ENCODE peak calls at places on chromosome 9, in nine cellular contexts. U, F, Q, E, N, V, G, Z and C are unnamed samples.

GRCh38 chr9:97938081-97938644 is at the start of gene HEMGN:
- DNase-seq in F (no peak), Z (no peak), Q (no peak), E (no peak), G (no peak), U (no peak), V (no peak), N (no peak), C (no peak)

GRCh38 chr9:98775831-98776441 is 20.4 kb downstream of the ANKS6 start:
- DNase-seq in U (no peak), Z (peak), Q (peak), V (peak), E (peak), F (no peak), N (peak), G (peak), C (peak)

GRCh38 chr9:79682076-79682736 is 110.4 kb downstream of the TLE4 start:
- DNase-seq in U (no peak), E (peak), V (no peak), G (peak), Q (no peak), Z (no peak), F (no peak), N (no peak), C (no peak)

GRCh38 chr9:19232117-19232829 is 1.8 kb downstream of the DENND4C start:
- DNase-seq in G (peak), U (no peak), E (no peak), V (no peak), Z (no peak), F (no peak), Q (no peak), N (no peak), C (no peak)

GRCh38 chr9:131500377-131500776 is 2.3 kb upstream of the POMT1 start:
- DNase-seq in V (no peak), Q (no peak), E (no peak), Z (no peak), F (no peak), N (no peak), U (no peak), G (no peak), C (no peak)

GRCh38 chr9:112439171-112439570 is 47.5 kb upstream of the KIAA1958 start:
- DNase-seq in N (no peak), E (no peak), Z (no peak), Q (no peak), G (no peak), V (no peak), U (no peak), F (no peak), C (no peak)

GRCh38 chr9:136021891-136022681 is 60.9 kb upstream of the UBAC1 start:
- DNase-seq in N (no peak), F (no peak), U (no peak), Q (peak), G (no peak), Z (no peak), E (no peak), V (no peak), C (no peak)

GRCh38 chr9:18881740-18882139 is 151.3 kb downstream of the SAXO1 start:
- DNase-seq in F (no peak), Q (no peak), E (no peak), N (no peak), G (no peak), V (no peak), Z (no peak), U (no peak), C (no peak)

GRCh38 chr9:90641868-90642558 is 611 bp downstream of the DIRAS2 start:
- DNase-seq in E (no peak), Q (no peak), F (no peak), Z (no peak), G (no peak), N (no peak), U (no peak), V (no peak), C (no peak)

GRCh38 chr9:9747787-9748186 is 865.0 kb downstream of the PTPRD start:
- DNase-seq in N (no peak), Z (no peak), E (no peak), V (no peak), U (no peak), Q (no peak), F (no peak), G (peak), C (no peak)

GRCh38 chr9:122835313-122835731 is 6.9 kb upstream of the PDCL start:
- DNase-seq in E (peak), V (no peak), N (no peak), Z (peak), F (no peak), U (no peak), G (no peak), Q (peak), C (peak)

GRCh38 chr9:70256123-70256551 is 2.6 kb upstream of the SMC5 start:
- DNase-seq in Z (no peak), G (peak), V (no peak), E (no peak), N (no peak), U (no peak), Q (no peak), F (no peak), C (no peak)

GRCh38 chr9:35406183-35406959 is 83.5 kb upstream of the RUSC2 start:
- DNase-seq in V (no peak), Z (no peak), E (peak), U (no peak), Q (peak), G (no peak), F (peak), N (no peak), C (peak)

GRCh38 chr9:11374961-11375360 is 762.2 kb upstream of the PTPRD start:
- DNase-seq in U (no peak), V (no peak), N (no peak), G (no peak), Q (no peak), E (no peak), F (no peak), Z (no peak), C (no peak)

GRCh38 chr9:90801507-90802289 is at the start of gene SYK:
- DNase-seq in E (peak), Z (peak), V (no peak), F (peak), N (no peak), Q (peak), U (no peak), G (no peak), C (peak)

GRCh38 chr9:109972026-109973005 is 192.3 kb downstream of the PALM2AKAP2 start:
- DNase-seq in V (no peak), Z (no peak), F (no peak), G (no peak), U (no peak), N (no peak), E (no peak), Q (no peak), C (no peak)

GRCh38 chr9:13557724-13558123 is 278.2 kb upstream of the MPDZ start:
- DNase-seq in N (no peak), Q (no peak), U (no peak), G (no peak), Z (no peak), E (no peak), F (no peak), V (no peak), C (no peak)

GRCh38 chr9:33813712-33814641 is 3.0 kb upstream of the UBE2R2 start:
- DNase-seq in Z (peak), Q (no peak), U (no peak), V (no peak), F (no peak), N (no peak), E (no peak), G (peak), C (no peak)

GRCh38 chr9:113844466-113844865 is 31.6 kb upstream of the ZNF618 start:
- DNase-seq in V (no peak), N (no peak), E (no peak), Z (no peak), U (no peak), Q (no peak), G (no peak), F (no peak), C (no peak)

GRCh38 chr9:111957856-111958631 is 61.4 kb downstream of the UGCG start:
- DNase-seq in U (no peak), G (peak), V (peak), Q (no peak), E (no peak), N (no peak), F (no peak), Z (no peak), C (no peak)

GRCh38 chr9:93648836-93649235 is 72.5 kb downstream of the PHF2 start:
- DNase-seq in U (no peak), N (no peak), G (no peak), Q (no peak), Z (no peak), V (no peak), F (peak), E (peak), C (peak)

GRCh38 chr9:77841739-77842386 is 189.7 kb downstream of the GNAQ start:
- DNase-seq in V (no peak), E (no peak), Q (no peak), N (no peak), Z (no peak), U (no peak), G (no peak), F (no peak), C (no peak)

GRCh38 chr9:101578378-101578777 is 16.4 kb downstream of the PPP3R2 start:
- DNase-seq in U (no peak), Q (no peak), Z (no peak), V (no peak), E (no peak), F (no peak), N (no peak), G (no peak), C (no peak)

GRCh38 chr9:109098221-109098959 is 21.4 kb downstream of the TMEM245 start:
- DNase-seq in G (peak), Z (peak), N (no peak), U (no peak), V (no peak), E (peak), F (no peak), Q (no peak), C (no peak)

GRCh38 chr9:3398232-3398648 is 127.6 kb downstream of the RFX3 start:
- DNase-seq in E (no peak), N (no peak), U (no peak), Z (no peak), V (no peak), F (no peak), G (no peak), Q (no peak), C (no peak)

GRCh38 chr9:20044686-20045085 is 255.8 kb upstream of the SLC24A2 start:
- DNase-seq in V (no peak), N (no peak), Q (no peak), U (no peak), F (no peak), E (no peak), G (no peak), Z (no peak), C (no peak)

GRCh38 chr9:110129460-110129859 is 78.5 kb downstream of the C9orf152 start:
- DNase-seq in N (no peak), F (no peak), Z (no peak), Q (no peak), G (no peak), U (no peak), V (no peak), E (no peak), C (no peak)

GRCh38 chr9:108057421-108058136 is 568.0 kb upstream of the KLF4 start:
- DNase-seq in E (no peak), Q (no peak), U (no peak), Z (no peak), F (no peak), N (no peak), V (peak), G (peak), C (no peak)

GRCh38 chr9:134403682-134404301 is 77.5 kb downstream of the RXRA start:
- DNase-seq in Q (no peak), U (no peak), N (no peak), G (peak), F (peak), V (peak), E (no peak), Z (no peak), C (no peak)

GRCh38 chr9:2964485-2964884 is 120.6 kb upstream of the PUM3 start:
- DNase-seq in G (no peak), V (no peak), Q (no peak), N (no peak), F (no peak), E (no peak), Z (no peak), U (no peak), C (no peak)

GRCh38 chr9:93190656-93191353 is 6.9 kb downstream of the WNK2 start:
- DNase-seq in F (no peak), V (no peak), E (no peak), N (no peak), G (no peak), U (no peak), Z (no peak), Q (no peak), C (no peak)

GRCh38 chr9:16316406-16316805 is 554.1 kb downstream of the BNC2 start:
- DNase-seq in Z (no peak), G (no peak), Q (peak), E (no peak), U (no peak), V (no peak), N (no peak), F (no peak), C (no peak)

GRCh38 chr9:7320139-7320538 is 479.4 kb downstream of the DMAC1 start:
- DNase-seq in F (no peak), Q (no peak), N (no peak), G (peak), V (peak), Z (peak), E (no peak), U (no peak), C (no peak)

GRCh38 chr9:21656776-21657637 is 145.4 kb upstream of the MTAP start:
- DNase-seq in F (no peak), Q (no peak), V (no peak), Z (no peak), G (peak), N (no peak), U (no peak), E (no peak), C (no peak)

GRCh38 chr9:7169717-7170348 is 412.1 kb downstream of the KDM4C start:
- DNase-seq in N (no peak), F (no peak), G (peak), Q (no peak), E (no peak), V (no peak), U (no peak), Z (no peak), C (no peak)

GRCh38 chr9:68577778-68578591 is 37.3 kb upstream of the TMEM252 start:
- DNase-seq in Z (no peak), Q (no peak), N (no peak), E (no peak), F (no peak), V (no peak), G (no peak), U (no peak), C (no peak)

GRCh38 chr9:68575821-68576220 is 35.1 kb upstream of the TMEM252 start:
- DNase-seq in E (no peak), Z (no peak), N (no peak), V (no peak), U (no peak), F (no peak), G (no peak), Q (no peak), C (no peak)

DNA sequence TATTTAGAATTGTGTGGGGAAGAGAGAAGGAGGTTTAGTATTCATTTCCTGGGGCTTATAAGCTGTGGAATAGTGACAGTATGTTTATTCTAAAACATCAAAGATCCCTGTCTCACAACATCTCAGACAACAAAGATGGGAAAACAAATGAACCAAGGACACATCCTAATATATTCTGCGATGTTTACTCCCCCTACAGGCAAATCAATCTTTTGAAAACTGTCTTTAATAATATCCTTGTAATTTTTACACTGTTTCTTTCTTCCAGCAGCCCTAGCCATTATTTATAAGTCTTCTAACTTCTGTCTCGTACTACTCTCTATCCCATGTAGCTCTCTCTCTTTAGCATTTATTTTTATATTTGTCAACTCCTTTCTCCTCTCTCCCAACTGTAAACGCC is 33.5 kb upstream of the TMEM252 start:
- DNase-seq in F (no peak), V (no peak), Q (no peak), N (no peak), U (no peak), G (no peak), Z (no peak), E (no peak), C (no peak)
- TF ChIP-seq CTCF in F (no peak), V (no peak), Q (peak), N (peak), U (no peak), G (peak), Z (peak), E (peak), C (no peak)

GRCh38 chr9:120989065-120989464 is 61.0 kb downstream of the C5 start:
- DNase-seq in F (no peak), V (no peak), Q (no peak), E (no peak), G (no peak), U (no peak), N (no peak), Z (no peak), C (no peak)

GRCh38 chr9:120982851-120983250 is 56.3 kb upstream of the TRAF1 start:
- DNase-seq in F (no peak), G (peak), V (no peak), U (no peak), Q (no peak), Z (no peak), N (no peak), E (no peak), C (no peak)

GRCh38 chr9:120980951-120981350 is 54.4 kb upstream of the TRAF1 start:
- DNase-seq in Q (peak), E (no peak), N (no peak), Z (no peak), F (no peak), G (no peak), V (no peak), U (no peak), C (no peak)

GRCh38 chr9:120983259-120983837 is 56.8 kb upstream of the TRAF1 start:
- DNase-seq in U (no peak), N (no peak), G (no peak), E (no peak), V (no peak), Z (no peak), Q (no peak), F (no peak), C (no peak)

GRCh38 chr9:120985759-120986353 is 59.3 kb upstream of the TRAF1 start:
- DNase-seq in N (no peak), U (no peak), E (peak), V (peak), G (peak), F (no peak), Q (no peak), Z (peak), C (no peak)
- TF ChIP-seq CTCF in N (peak), U (peak), E (peak), V (peak), G (peak), F (peak), Q (peak), Z (peak), C (peak)

DNA sequence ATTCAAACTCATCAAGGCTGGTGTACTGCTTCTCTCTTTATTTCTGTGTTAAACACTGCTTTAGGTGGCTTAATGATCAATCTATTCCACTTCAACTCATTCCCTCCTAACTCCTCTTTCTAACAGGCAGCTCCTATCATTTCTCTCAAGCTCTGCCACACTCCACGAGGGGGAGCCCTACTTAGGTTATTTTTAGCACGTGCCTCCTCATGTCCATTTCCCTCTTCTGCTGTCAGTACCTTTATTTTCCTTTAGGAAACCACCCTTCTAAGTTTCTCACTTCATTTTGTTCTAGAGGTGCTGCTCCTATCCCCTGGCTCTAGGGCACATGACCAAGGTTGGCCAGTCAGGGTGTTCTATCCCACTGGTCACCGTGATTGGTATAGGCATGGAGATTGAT is 6.7 kb upstream of the BRINP1 start:
- DNase-seq in Z (peak), E (peak), V (no peak), N (peak), G (no peak), F (no peak), Q (peak), U (no peak), C (peak)
- TF ChIP-seq CTCF in Z (peak), E (peak), V (no peak), N (peak), G (no peak), F (no peak), Q (peak), U (peak), C (peak)

GRCh38 chr9:128321343-128321742 is 904 bp downstream of the TRUB2 start:
- DNase-seq in V (no peak), Q (no peak), U (no peak), Z (no peak), G (no peak), N (no peak), F (no peak), E (no peak), C (no peak)

GRCh38 chr9:128323786-128324185 is 1.1 kb downstream of the COQ4 start:
- DNase-seq in U (no peak), F (no peak), Z (no peak), N (no peak), E (no peak), V (no peak), Q (no peak), G (no peak), C (no peak)

GRCh38 chr9:128323192-128323730 is 622 bp downstream of the COQ4 start:
- DNase-seq in Z (no peak), F (no peak), G (peak), E (no peak), N (no peak), Q (no peak), V (no peak), U (no peak), C (no peak)

GRCh38 chr9:128322342-128323191 is at the start of the genes COQ4 and TRUB2:
- DNase-seq in E (peak), Z (peak), F (peak), V (peak), G (peak), Q (peak), U (peak), N (peak), C (peak)

DNA sequence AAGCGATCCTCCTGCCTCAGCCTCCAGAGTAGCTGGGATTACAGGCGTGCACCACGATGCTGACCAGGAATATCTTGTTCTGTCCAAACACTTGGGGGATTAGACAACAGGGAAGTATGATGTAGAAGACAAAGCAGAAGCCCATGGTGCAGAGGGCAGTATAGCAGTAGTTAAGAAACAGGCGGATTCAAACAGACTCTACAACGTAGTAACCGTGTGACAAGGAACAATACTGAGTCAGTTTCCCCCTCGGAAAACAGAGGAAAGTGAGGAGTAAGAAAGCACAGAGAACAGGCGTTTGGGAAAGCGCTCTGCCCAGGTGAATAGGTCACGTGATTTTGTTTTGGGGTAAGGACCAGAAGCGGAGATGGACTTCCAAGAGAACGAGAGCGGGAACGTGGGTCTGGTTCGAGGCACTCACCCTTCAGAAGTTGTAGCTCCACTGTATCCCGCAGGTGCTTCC is 337 bp downstream of the TRUB2 start:
- DNase-seq in N (no peak), E (no peak), V (no peak), Z (no peak), G (no peak), U (no peak), Q (no peak), F (no peak), C (no peak)
- TF ChIP-seq CTCF in N (no peak), E (no peak), V (no peak), Z (no peak), G (no peak), U (no peak), Q (no peak), F (no peak), C (no peak)

GRCh38 chr9:137305060-137305787 is 3.2 kb upstream of the NRARP start:
- DNase-seq in G (no peak), F (peak), E (peak), Z (peak), V (no peak), U (no peak), N (no peak), Q (peak), C (peak)
- TF ChIP-seq CTCF in G (no peak), F (no peak), E (no peak), Z (no peak), V (peak), U (no peak), N (no peak), Q (no peak), C (no peak)